ENCODE peak calls at places on chromosome 9, in four cellular contexts. One of them, this sample, is unnamed.

GRCh38 chr9:76230961-76231360 is 163.3 kb downstream of the RFK start:
- DNase-seq in GM23338: no peak
- DNase-seq in fibroblast of pulmonary artery: peak; percentile 14
- DNase-seq in HepG2: no peak
- DNase-seq in this sample: no peak

GRCh38 chr9:89454498-89455355 is 43.2 kb downstream of the SEMA4D start:
- DNase-seq in fibroblast of pulmonary artery: no peak
- DNase-seq in GM23338: no peak
- DNase-seq in HepG2: no peak
- DNase-seq in this sample: no peak

GRCh38 chr9:114149765-114150340 is 5.5 kb upstream of the COL27A1 start:
- DNase-seq in fibroblast of pulmonary artery: no peak
- DNase-seq in HepG2: no peak
- DNase-seq in GM23338: no peak
- DNase-seq in this sample: no peak

GRCh38 chr9:6490863-6491262 is 77.9 kb downstream of the UHRF2 start:
- DNase-seq in GM23338: no peak
- DNase-seq in fibroblast of pulmonary artery: no peak
- DNase-seq in HepG2: no peak
- DNase-seq in this sample: no peak

GRCh38 chr9:3292311-3292710 is 233.5 kb downstream of the RFX3 start:
- DNase-seq in fibroblast of pulmonary artery: no peak
- DNase-seq in GM23338: no peak
- DNase-seq in HepG2: no peak
- DNase-seq in this sample: no peak

GRCh38 chr9:110936252-110936651 is 102.0 kb downstream of the LPAR1 start:
- DNase-seq in GM23338: no peak
- DNase-seq in fibroblast of pulmonary artery: no peak
- DNase-seq in HepG2: no peak
- DNase-seq in this sample: no peak

GRCh38 chr9:125343518-125344284 is 82.1 kb downstream of the GAPVD1 start:
- DNase-seq in GM23338: peak; percentile 74
- DNase-seq in HepG2: no peak
- DNase-seq in fibroblast of pulmonary artery: peak; percentile 63
- DNase-seq in this sample: no peak

GRCh38 chr9:137321726-137322361 is 19.8 kb upstream of the NRARP start:
- DNase-seq in fibroblast of pulmonary artery: no peak
- DNase-seq in GM23338: no peak
- DNase-seq in HepG2: no peak
- DNase-seq in this sample: no peak

GRCh38 chr9:137823986-137824771 is 53.4 kb upstream of the CACNA1B start:
- DNase-seq in fibroblast of pulmonary artery: no peak
- DNase-seq in GM23338: no peak
- DNase-seq in HepG2: no peak
- DNase-seq in this sample: no peak

GRCh38 chr9:98054376-98054951 is 2.1 kb upstream of the NANS start:
- DNase-seq in fibroblast of pulmonary artery: no peak
- DNase-seq in HepG2: no peak
- DNase-seq in GM23338: no peak
- DNase-seq in this sample: no peak

GRCh38 chr9:2116073-2116472 is 100.9 kb downstream of the SMARCA2 start:
- DNase-seq in HepG2: peak; percentile 7
- DNase-seq in fibroblast of pulmonary artery: peak; percentile 16
- DNase-seq in GM23338: peak; percentile 84
- DNase-seq in this sample: peak; percentile 4

GRCh38 chr9:73039253-73039915 is 86.5 kb upstream of the ALDH1A1 start:
- DNase-seq in GM23338: no peak
- DNase-seq in fibroblast of pulmonary artery: peak; percentile 76
- DNase-seq in HepG2: no peak
- DNase-seq in this sample: no peak

GRCh38 chr9:113894166-113894565 is 18.1 kb downstream of the ZNF618 start:
- DNase-seq in fibroblast of pulmonary artery: no peak
- DNase-seq in HepG2: no peak
- DNase-seq in GM23338: no peak
- DNase-seq in this sample: no peak

GRCh38 chr9:96491079-96491879 is 41.3 kb downstream of the HABP4 start:
- DNase-seq in GM23338: no peak
- DNase-seq in fibroblast of pulmonary artery: peak; percentile 16
- DNase-seq in HepG2: peak; percentile 99
- DNase-seq in this sample: no peak

GRCh38 chr9:70435948-70436347 is 21.5 kb upstream of the KLF9 start:
- DNase-seq in GM23338: no peak
- DNase-seq in fibroblast of pulmonary artery: peak; percentile 91
- DNase-seq in HepG2: no peak
- DNase-seq in this sample: no peak

GRCh38 chr9:4826417-4827166 is 33.8 kb downstream of the RCL1 start:
- DNase-seq in fibroblast of pulmonary artery: no peak
- DNase-seq in GM23338: no peak
- DNase-seq in HepG2: no peak
- DNase-seq in this sample: no peak

GRCh38 chr9:97740848-97741821 is 44.0 kb upstream of the XPA start:
- DNase-seq in GM23338: peak; percentile 89
- DNase-seq in fibroblast of pulmonary artery: peak; percentile 62
- DNase-seq in HepG2: no peak
- DNase-seq in this sample: no peak

GRCh38 chr9:115350548-115350947 is 232.6 kb upstream of the TNC start:
- DNase-seq in fibroblast of pulmonary artery: no peak
- DNase-seq in HepG2: no peak
- DNase-seq in GM23338: no peak
- DNase-seq in this sample: no peak

GRCh38 chr9:17116400-17116837 is 18.4 kb upstream of the CNTLN start:
- DNase-seq in GM23338: peak; percentile 60
- DNase-seq in HepG2: peak; percentile 20
- DNase-seq in fibroblast of pulmonary artery: peak; percentile 64
- DNase-seq in this sample: peak; percentile 4

GRCh38 chr9:97761066-97761598 is 64.0 kb upstream of the XPA start:
- DNase-seq in HepG2: peak; percentile 14
- DNase-seq in fibroblast of pulmonary artery: no peak
- DNase-seq in GM23338: no peak
- DNase-seq in this sample: no peak

GRCh38 chr9:137095664-137096517 is 9.1 kb downstream of the MAN1B1 start:
- DNase-seq in fibroblast of pulmonary artery: no peak
- DNase-seq in HepG2: no peak
- DNase-seq in GM23338: peak; percentile 29
- DNase-seq in this sample: no peak

GRCh38 chr9:131410051-131410491 is 16.2 kb downstream of the PRRC2B start:
- DNase-seq in fibroblast of pulmonary artery: peak; percentile 46
- DNase-seq in HepG2: no peak
- DNase-seq in GM23338: no peak
- DNase-seq in this sample: no peak

GRCh38 chr9:109251080-109251775 is 69.6 kb downstream of the EPB41L4B start:
- DNase-seq in HepG2: peak; percentile 97
- DNase-seq in GM23338: no peak
- DNase-seq in fibroblast of pulmonary artery: peak; percentile 69
- DNase-seq in this sample: peak; percentile 5

GRCh38 chr9:16626577-16627130 is 243.8 kb downstream of the BNC2 start:
- DNase-seq in fibroblast of pulmonary artery: peak; percentile 83
- DNase-seq in HepG2: no peak
- DNase-seq in GM23338: peak; percentile 70
- DNase-seq in this sample: peak; percentile 5

GRCh38 chr9:5813837-5814236 is 19.1 kb downstream of the ERMP1 start:
- DNase-seq in HepG2: no peak
- DNase-seq in fibroblast of pulmonary artery: no peak
- DNase-seq in GM23338: no peak
- DNase-seq in this sample: no peak

GRCh38 chr9:77708416-77708815 is 60.3 kb upstream of the GNA14 start:
- DNase-seq in HepG2: no peak
- DNase-seq in fibroblast of pulmonary artery: peak; percentile 56
- DNase-seq in GM23338: no peak
- DNase-seq in this sample: no peak

GRCh38 chr9:131853434-131853833 is 113.6 kb upstream of the RAPGEF1 start:
- DNase-seq in fibroblast of pulmonary artery: no peak
- DNase-seq in HepG2: no peak
- DNase-seq in GM23338: no peak
- DNase-seq in this sample: no peak

GRCh38 chr9:96587916-96588315 is 31.7 kb downstream of the CDC14B start:
- DNase-seq in GM23338: no peak
- DNase-seq in HepG2: no peak
- DNase-seq in fibroblast of pulmonary artery: no peak
- DNase-seq in this sample: no peak

GRCh38 chr9:137252555-137253506 is 1.7 kb downstream of the STPG3 start:
- DNase-seq in fibroblast of pulmonary artery: no peak
- DNase-seq in GM23338: peak; percentile 60
- DNase-seq in HepG2: no peak
- DNase-seq in this sample: no peak

GRCh38 chr9:83992407-83992806 is 11.8 kb downstream of the RMI1 start:
- DNase-seq in HepG2: peak; percentile 84
- DNase-seq in GM23338: no peak
- DNase-seq in fibroblast of pulmonary artery: no peak
- DNase-seq in this sample: no peak

GRCh38 chr9:93307468-93308157 is 123.7 kb downstream of the WNK2 start:
- DNase-seq in fibroblast of pulmonary artery: no peak
- DNase-seq in GM23338: no peak
- DNase-seq in HepG2: no peak
- DNase-seq in this sample: no peak

GRCh38 chr9:93308676-93309075 is 124.7 kb downstream of the WNK2 start:
- DNase-seq in GM23338: no peak
- DNase-seq in fibroblast of pulmonary artery: no peak
- DNase-seq in HepG2: no peak
- DNase-seq in this sample: no peak

GRCh38 chr9:93308158-93308602 is 124.2 kb downstream of the WNK2 start:
- DNase-seq in HepG2: no peak
- DNase-seq in GM23338: no peak
- DNase-seq in fibroblast of pulmonary artery: no peak
- DNase-seq in this sample: no peak

GRCh38 chr9:93306579-93307091 is 122.7 kb downstream of the WNK2 start:
- DNase-seq in HepG2: no peak
- DNase-seq in GM23338: no peak
- DNase-seq in fibroblast of pulmonary artery: no peak
- DNase-seq in this sample: no peak

GRCh38 chr9:93309889-93310425 is 126.0 kb downstream of the WNK2 start:
- DNase-seq in fibroblast of pulmonary artery: no peak
- DNase-seq in HepG2: no peak
- DNase-seq in GM23338: no peak
- DNase-seq in this sample: no peak
- TF ChIP-seq CTCF in fibroblast of pulmonary artery: no peak
- TF ChIP-seq CTCF in HepG2: no peak
- TF ChIP-seq CTCF in GM23338: no peak
- TF ChIP-seq CTCF in this sample: no peak

GRCh38 chr9:87834357-87834756 is 48.3 kb upstream of the SPATA31E1 start:
- DNase-seq in GM23338: peak; percentile 87
- DNase-seq in HepG2: peak; percentile 9
- DNase-seq in fibroblast of pulmonary artery: no peak
- DNase-seq in this sample: peak; percentile 74
- TF ChIP-seq CTCF in GM23338: peak; percentile 67
- TF ChIP-seq CTCF in HepG2: peak; percentile 38
- TF ChIP-seq CTCF in fibroblast of pulmonary artery: no peak
- TF ChIP-seq CTCF in this sample: peak; percentile 59

DNA sequence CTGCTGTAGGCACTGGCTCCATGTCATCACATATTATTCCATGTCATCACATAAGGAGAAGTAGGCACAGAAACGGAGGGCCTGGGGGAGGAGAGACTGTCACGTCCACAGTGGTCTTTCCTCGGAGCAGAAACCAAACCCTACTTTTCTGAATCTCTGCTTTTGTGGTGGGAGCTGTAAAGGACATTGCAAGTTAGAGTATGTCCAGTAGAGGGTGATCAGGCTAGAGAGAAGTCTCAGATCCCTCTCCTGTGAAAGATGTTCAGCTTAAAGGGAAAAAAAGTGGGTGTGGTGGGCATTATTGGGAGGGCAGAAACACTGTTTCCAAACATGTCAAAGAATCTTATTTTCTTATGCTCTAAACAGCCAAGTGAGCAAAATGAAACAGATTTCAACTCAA is 19.4 kb upstream of the FBP2 start:
- DNase-seq in GM23338: no peak
- DNase-seq in HepG2: no peak
- DNase-seq in fibroblast of pulmonary artery: no peak
- DNase-seq in this sample: no peak
- TF ChIP-seq CTCF in GM23338: peak; percentile 30
- TF ChIP-seq CTCF in HepG2: peak; percentile 12
- TF ChIP-seq CTCF in fibroblast of pulmonary artery: no peak
- TF ChIP-seq CTCF in this sample: no peak

GRCh38 chr9:95025213-95026170 is 292.0 kb downstream of the FANCC start:
- DNase-seq in GM23338: no peak
- DNase-seq in fibroblast of pulmonary artery: peak; percentile 96
- DNase-seq in HepG2: peak; percentile 80
- DNase-seq in this sample: peak; percentile 80
- TF ChIP-seq CTCF in GM23338: no peak
- TF ChIP-seq CTCF in fibroblast of pulmonary artery: peak; percentile 60
- TF ChIP-seq CTCF in HepG2: peak; percentile 44
- TF ChIP-seq CTCF in this sample: no peak

GRCh38 chr9:71909887-71910601 is 949 bp downstream of the ABHD17B start:
- DNase-seq in GM23338: peak; percentile 76
- DNase-seq in HepG2: peak; percentile 31
- DNase-seq in fibroblast of pulmonary artery: peak; percentile 23
- DNase-seq in this sample: peak; percentile 66
- TF ChIP-seq CTCF in GM23338: no peak
- TF ChIP-seq CTCF in HepG2: no peak
- TF ChIP-seq CTCF in fibroblast of pulmonary artery: no peak
- TF ChIP-seq CTCF in this sample: no peak

This sample was measured in Calu3.